ENCODE peak calls at places on chromosome 16, in ten cellular contexts. J is activated T-helper 9 cell treated with anti-CD3 and anti-CD28 coated beads, Interleukin-2, amount 50 U/mL, for 16 hours; X is activated CD4-positive, CD25-positive, alpha-beta regulatory T cell; B is dermis microvascular lymphatic vessel endothelial cell; L is aorta; O is stimulated activated CD4-positive, alpha-beta T cell treated with anti-CD3 and anti-CD28 coated beads, Interleukin-1b, Interleukin-23, amount 100 ng/mL, for 24 hours; D is fibroblast of pulmonary artery; E is transverse colon; A is NCI-H510A; N is nucleus accumbens. R is an unnamed sample.

GRCh38 chr16:13429411-13429810 is 490.5 kb upstream of the ERCC4 start:
- DNase-seq in J (no peak), X (no peak), B (no peak), L (no peak), O (no peak), D (no peak), E (no peak), A (no peak), N (no peak), R (no peak)

GRCh38 chr16:29702307-29702706 is 23.3 kb downstream of the QPRT start:
- DNase-seq in J (no peak), X (no peak), B (no peak), L (no peak), O (no peak), D (no peak), E (no peak), A (no peak), N (no peak), R (no peak)

GRCh38 chr16:75012380-75013081 is 13.7 kb downstream of the ZNRF1 start:
- DNase-seq in J (no peak), X (no peak), B (no peak), L (no peak), O (no peak), D (no peak), E (no peak), A (no peak), N (no peak), R (peak)

GRCh38 chr16:2022723-2023097 is 3.1 kb downstream of the NPW start:
- DNase-seq in J (no peak), X (no peak), B (no peak), L (no peak), O (no peak), D (peak), E (no peak), A (no peak), N (no peak), R (no peak)

GRCh38 chr16:57147381-57148191 is 38.3 kb downstream of the PSME3IP1 start:
- DNase-seq in J (no peak), X (no peak), B (peak), L (peak), O (no peak), D (peak), E (no peak), A (no peak), N (no peak), R (peak)

GRCh38 chr16:52729731-52730130 is 182.8 kb upstream of the TOX3 start:
- DNase-seq in J (no peak), X (no peak), B (no peak), L (no peak), O (no peak), D (no peak), E (no peak), A (no peak), N (no peak), R (no peak)

GRCh38 chr16:85605912-85606841 is 6.9 kb upstream of the GSE1 start:
- DNase-seq in J (no peak), X (no peak), B (no peak), L (no peak), O (no peak), D (no peak), E (no peak), A (no peak), N (no peak), R (no peak)

GRCh38 chr16:67186550-67186950 is 2.8 kb upstream of the MATCAP1 start:
- DNase-seq in J (no peak), X (no peak), B (no peak), L (no peak), O (no peak), D (no peak), E (no peak), A (no peak), N (no peak), R (no peak)

GRCh38 chr16:83932304-83932703 is 20.7 kb upstream of the OSGIN1 start:
- DNase-seq in J (no peak), X (no peak), B (no peak), L (no peak), O (no peak), D (no peak), E (no peak), A (no peak), N (no peak), R (no peak)

GRCh38 chr16:14011006-14011405 is 60.1 kb upstream of the MRTFB start:
- DNase-seq in J (no peak), X (no peak), B (no peak), L (no peak), O (no peak), D (no peak), E (no peak), A (no peak), N (no peak), R (no peak)

GRCh38 chr16:74623214-74623842 is 16.4 kb upstream of the GLG1 start:
- DNase-seq in J (no peak), X (no peak), B (peak), L (no peak), O (no peak), D (peak), E (no peak), A (no peak), N (no peak), R (no peak)

GRCh38 chr16:27650073-27650701 is 100.2 kb downstream of the KATNIP start:
- DNase-seq in J (no peak), X (no peak), B (no peak), L (no peak), O (no peak), D (peak), E (peak), A (no peak), N (no peak), R (no peak)

GRCh38 chr16:67941469-67942199 is 2.3 kb downstream of the LCAT start:
- DNase-seq in J (no peak), X (no peak), B (no peak), L (no peak), O (no peak), D (no peak), E (no peak), A (no peak), N (no peak), R (no peak)

R was measured in GF-D8.